ENCODE peak calls at places on chromosomes 16 and 17, in six cellular contexts. W is 8988T; E is central memory CD8-positive, alpha-beta T cell; N is mammary epithelial cell; Z is head of caudate nucleus; V is HEK293T. Y is an unnamed sample.

GRCh38 chr17:35898283-35899070 is 18.3 kb upstream of the CCL5 start:
- DNase-seq in W (no peak), E (no peak), N (no peak), Z (no peak), V (no peak), Y (no peak)

GRCh38 chr16:58563235-58563634 is 47.9 kb downstream of the SETD6 start:
- DNase-seq in W (no peak), E (no peak), N (peak; percentile 65), Z (no peak), V (no peak), Y (no peak)

GRCh38 chr17:78905111-78905510 is 2.1 kb upstream of the CEP295NL start:
- DNase-seq in W (no peak), E (no peak), N (no peak), Z (no peak), V (no peak), Y (no peak)

GRCh38 chr16:47072158-47072557 is 71.6 kb downstream of the NETO2 start:
- DNase-seq in W (no peak), E (no peak), N (no peak), Z (no peak), V (no peak), Y (no peak)

GRCh38 chr16:86557587-86557986 is 2.6 kb upstream of the MTHFSD start:
- DNase-seq in W (no peak), E (no peak), N (no peak), Z (no peak), V (no peak), Y (no peak)

GRCh38 chr17:67867591-67867990 is 42.3 kb downstream of the BPTF start:
- DNase-seq in W (no peak), E (no peak), N (no peak), Z (no peak), V (no peak), Y (no peak)

GRCh38 chr17:57597531-57598453 is 147.3 kb downstream of the CCDC182 start:
- DNase-seq in W (peak; percentile 54), E (no peak), N (peak; percentile 49), Z (peak; percentile 81), V (peak; percentile 78), Y (peak; percentile 21)

GRCh38 chr17:78343099-78343432 is 16.8 kb downstream of the SOCS3 start:
- DNase-seq in W (no peak), E (no peak), N (peak; percentile 74), Z (no peak), V (no peak), Y (no peak)

GRCh38 chr16:1960665-1961630 is 1.6 kb downstream of the NDUFB10 start:
- DNase-seq in W (no peak), E (no peak), N (peak; percentile 64), Z (no peak), V (no peak), Y (no peak)

GRCh38 chr17:11768106-11768505 is 169.8 kb downstream of the DNAH9 start:
- DNase-seq in W (no peak), E (no peak), N (no peak), Z (no peak), V (no peak), Y (no peak)

GRCh38 chr17:81097134-81097942 is 62.4 kb downstream of the BAIAP2 start:
- DNase-seq in W (peak; percentile 85), E (no peak), N (peak; percentile 71), Z (peak; percentile 77), V (peak; percentile 75), Y (peak; percentile 77)

GRCh38 chr17:75244133-75244866 is 17.1 kb downstream of the GGA3 start:
- DNase-seq in W (no peak), E (no peak), N (no peak), Z (peak; percentile 63), V (no peak), Y (no peak)

GRCh38 chr17:7479389-7480192 is at the start of gene ZBTB4:
- DNase-seq in W (peak; percentile 60), E (peak; percentile 50), N (no peak), Z (peak; percentile 63), V (peak; percentile 45), Y (peak; percentile 81)

GRCh38 chr16:5944971-5945370 is 847.4 kb upstream of the EEF2KMT start:
- DNase-seq in W (no peak), E (no peak), N (peak; percentile 43), Z (no peak), V (no peak), Y (no peak)

GRCh38 chr17:22703204-22703603 is 1010.9 kb downstream of the KCNJ18 start:
- DNase-seq in W (no peak), E (no peak), N (no peak), Z (no peak), V (peak; percentile 31), Y (peak; percentile 1)

GRCh38 chr16:55466209-55466608 is 12.8 kb upstream of the MMP2 start:
- DNase-seq in W (no peak), E (no peak), N (no peak), Z (no peak), V (no peak), Y (no peak)

GRCh38 chr17:29710891-29711418 is 88.2 kb upstream of the CORO6 start:
- DNase-seq in W (no peak), E (no peak), N (peak; percentile 95), Z (no peak), V (no peak), Y (peak; percentile 25)

GRCh38 chr16:89142474-89143197 is 28.9 kb upstream of the CDH15 start:
- DNase-seq in W (no peak), E (no peak), N (no peak), Z (peak; percentile 32), V (no peak), Y (no peak)

GRCh38 chr17:49397586-49397985 is 17.1 kb downstream of the PHB1 start:
- DNase-seq in W (no peak), E (no peak), N (no peak), Z (no peak), V (no peak), Y (no peak)

GRCh38 chr17:42266918-42267766 is 9.0 kb downstream of the STAT5B start:
- DNase-seq in W (no peak), E (no peak), N (peak; percentile 35), Z (no peak), V (no peak), Y (peak; percentile 98)

GRCh38 chr16:87765473-87765775 is 362 bp downstream of the KLHDC4 start:
- DNase-seq in W (no peak), E (peak; percentile 42), N (no peak), Z (no peak), V (peak; percentile 37), Y (peak; percentile 67)

GRCh38 chr16:53022374-53022773 is 30.3 kb downstream of the CHD9NB start:
- DNase-seq in W (peak; percentile 42), E (no peak), N (peak; percentile 36), Z (peak; percentile 24), V (peak; percentile 73), Y (peak; percentile 52)

GRCh38 chr17:61331178-61331577 is 68.5 kb upstream of the TBX2 start:
- DNase-seq in W (no peak), E (no peak), N (no peak), Z (no peak), V (no peak), Y (no peak)

GRCh38 chr17:78506454-78507309 is 70.5 kb downstream of the DNAH17 start:
- DNase-seq in W (no peak), E (no peak), N (no peak), Z (no peak), V (no peak), Y (no peak)

GRCh38 chr17:60525347-60525623 is 757 bp downstream of the APPBP2 start:
- DNase-seq in W (no peak), E (no peak), N (no peak), Z (no peak), V (peak; percentile 25), Y (no peak)

GRCh38 chr16:50525716-50526115 is 22.5 kb upstream of the NKD1 start:
- DNase-seq in W (no peak), E (no peak), N (no peak), Z (no peak), V (no peak), Y (no peak)